ENCODE peak calls at places on chromosomes 1 and 21, in seven cellular contexts. N, C, L, I, D, Y and P are unnamed samples.

GRCh38 chr1:225963735-225964530 is 22.9 kb upstream of the LEFTY2 start:
- DNase-seq in N (no peak), C (no peak), D (no peak), I (no peak), Y (no peak), L (no peak), P (no peak)

GRCh38 chr1:99808391-99809115 is 41.6 kb upstream of the AGL start:
- DNase-seq in I (peak; percentile 91), C (peak; percentile 28), N (no peak), Y (peak; percentile 86), D (peak; percentile 44), L (no peak), P (no peak)

GRCh38 chr1:119188926-119189325 is 48.5 kb upstream of the WARS2 start:
- DNase-seq in D (no peak), Y (no peak), C (no peak), I (peak; percentile 1), L (no peak), N (no peak), P (no peak)

GRCh38 chr1:43554444-43554992 is 23.8 kb downstream of the PTPRF start:
- DNase-seq in N (no peak), C (no peak), D (peak; percentile 56), L (no peak), I (no peak), Y (no peak), P (no peak)

GRCh38 chr1:214957330-214958137 is 125.0 kb upstream of the KCNK2 start:
- DNase-seq in Y (peak; percentile 99), I (peak; percentile 98), D (no peak), L (no peak), C (no peak), N (no peak), P (no peak)

GRCh38 chr1:180563013-180563827 is 4.5 kb downstream of the OVAAL start:
- DNase-seq in C (peak; percentile 35), D (no peak), L (no peak), Y (no peak), I (peak; percentile 38), N (no peak), P (no peak)

GRCh38 chr1:214449371-214449770 is 102.0 kb downstream of the PTPN14 start:
- DNase-seq in Y (no peak), L (no peak), C (no peak), N (no peak), D (no peak), I (no peak), P (no peak)

GRCh38 chr1:176648556-176648955 is 185.6 kb downstream of the PAPPA2 start:
- DNase-seq in Y (no peak), C (no peak), N (no peak), L (no peak), D (no peak), I (no peak), P (no peak)

GRCh38 chr1:161885013-161885412 is 118.9 kb downstream of the ATF6 start:
- DNase-seq in I (peak; percentile 78), C (peak; percentile 28), N (peak; percentile 39), Y (peak; percentile 76), D (no peak), L (no peak), P (no peak)

GRCh38 chr1:179264506-179264905 is 29.1 kb upstream of the SOAT1 start:
- DNase-seq in D (no peak), Y (no peak), I (no peak), N (no peak), L (no peak), C (no peak), P (no peak)

GRCh38 chr1:109783436-109783835 is 19.7 kb upstream of the EPS8L3 start:
- DNase-seq in L (no peak), I (no peak), N (no peak), D (no peak), C (no peak), Y (no peak), P (no peak)

GRCh38 chr1:11071463-11072215 is 11.8 kb upstream of the SRM start:
- DNase-seq in D (no peak), L (no peak), Y (no peak), C (no peak), N (no peak), I (no peak), P (no peak)

GRCh38 chr1:1264868-1265272 is 8.8 kb downstream of the UBE2J2 start:
- DNase-seq in N (no peak), I (peak; percentile 98), Y (peak; percentile 98), L (no peak), D (no peak), C (no peak), P (no peak)

GRCh38 chr1:65002156-65002507 is 35.8 kb upstream of the JAK1 start:
- DNase-seq in N (no peak), I (no peak), C (no peak), L (no peak), Y (no peak), D (no peak), P (no peak)

GRCh38 chr1:11550664-11551283 is 71.8 kb downstream of the DISP3 start:
- DNase-seq in L (no peak), I (peak; percentile 33), Y (no peak), D (peak; percentile 82), N (no peak), C (peak; percentile 58), P (peak; percentile 87)

GRCh38 chr1:64537942-64538341 is 68.0 kb downstream of the CACHD1 start:
- DNase-seq in L (no peak), Y (no peak), N (no peak), D (no peak), C (no peak), I (no peak), P (no peak)

GRCh38 chr1:86872086-86872485 is 41.8 kb downstream of the SELENOF start:
- DNase-seq in L (no peak), I (peak; percentile 11), D (no peak), Y (no peak), C (no peak), N (no peak), P (no peak)

GRCh38 chr1:65372557-65372956 is 47.9 kb upstream of the LEPR start:
- DNase-seq in I (no peak), D (no peak), N (no peak), C (no peak), Y (no peak), L (no peak), P (no peak)

GRCh38 chr1:182189535-182190066 is 128.1 kb upstream of the ZNF648 start:
- DNase-seq in N (no peak), D (no peak), C (no peak), I (no peak), Y (no peak), L (no peak), P (no peak)

GRCh38 chr1:30403061-30403645 is 320.2 kb downstream of the MATN1 start:
- DNase-seq in N (no peak), L (no peak), Y (no peak), D (no peak), C (no peak), I (no peak), P (no peak)

GRCh38 chr21:46118305-46118870 is 20.5 kb downstream of the COL6A2 start:
- DNase-seq in I (no peak), Y (no peak), C (peak; percentile 5), N (no peak), L (peak; percentile 10), D (peak; percentile 3), P (peak; percentile 65)

GRCh38 chr1:18575620-18576019 is 55.0 kb upstream of the PAX7 start:
- DNase-seq in I (no peak), L (peak; percentile 41), Y (no peak), N (peak; percentile 39), C (no peak), D (peak; percentile 80), P (peak; percentile 80)

GRCh38 chr1:97920275-97920831 is 481 bp downstream of the DPYD start:
- DNase-seq in D (no peak), I (no peak), L (no peak), C (no peak), Y (no peak), N (peak; percentile 18), P (no peak)

GRCh38 chr1:217889401-217889800 is 258.3 kb downstream of the SPATA17 start:
- DNase-seq in N (no peak), Y (no peak), I (no peak), C (no peak), D (peak; percentile 77), L (no peak), P (no peak)
- TF ChIP-seq CTCF in N (no peak), Y (peak; percentile 10), I (peak; percentile 33), C (no peak), D (peak; percentile 38), L (no peak), P (peak; percentile 60)

DNA sequence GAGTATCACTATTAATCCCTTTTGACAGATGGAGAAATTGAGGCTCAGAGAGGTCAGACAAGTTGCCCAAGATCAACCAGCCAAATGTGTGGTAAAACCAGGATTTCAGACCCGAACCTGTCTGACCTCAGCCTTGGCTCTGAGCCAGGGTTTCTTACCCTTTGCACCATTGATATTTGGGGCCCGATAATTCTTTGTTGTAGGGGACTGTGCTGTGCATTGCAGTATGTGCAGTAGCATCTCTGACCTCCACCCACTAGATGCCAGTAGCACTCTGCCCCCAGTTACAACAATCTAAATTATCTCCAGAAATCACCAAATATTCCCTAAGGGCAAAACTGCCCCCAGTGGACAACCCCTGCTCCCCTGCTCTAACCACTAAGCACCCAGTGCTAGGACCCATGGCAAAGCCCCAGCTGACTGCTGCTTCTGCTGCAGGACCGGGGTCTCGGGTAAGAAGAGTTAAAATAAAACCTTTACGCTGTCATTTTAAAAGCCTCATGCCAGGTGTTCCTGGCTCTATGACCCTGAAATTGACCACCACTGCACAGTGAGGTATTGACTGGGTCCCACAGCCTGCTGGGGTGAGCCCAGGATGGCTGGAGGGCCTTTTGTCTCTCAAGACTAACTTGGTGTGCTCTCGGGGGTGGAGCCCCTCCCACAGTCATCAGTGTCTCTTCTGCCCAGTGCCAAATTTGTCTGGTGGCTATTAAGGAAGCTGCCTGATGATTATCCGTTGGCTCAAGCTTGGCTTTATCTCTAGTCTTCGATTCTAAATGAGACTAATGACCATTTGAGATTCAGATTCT is 5.6 kb upstream of the MAN1C1 start:
- DNase-seq in C (no peak), I (no peak), D (no peak), N (no peak), L (no peak), Y (no peak), P (peak; percentile 42)
- TF ChIP-seq CTCF in C (no peak), I (peak; percentile 56), D (no peak), N (peak; percentile 22), L (no peak), Y (peak; percentile 52), P (no peak)

GRCh38 chr1:70221241-70222077 is at the start of gene SRSF11:
- DNase-seq in Y (peak; percentile 45), C (peak; percentile 96), I (peak; percentile 78), D (peak; percentile 99), L (peak; percentile 88), N (peak; percentile 96), P (peak; percentile 98)
- TF ChIP-seq CTCF in Y (no peak), C (no peak), I (peak; percentile 9), D (no peak), L (no peak), N (no peak), P (peak; percentile 44)

DNA sequence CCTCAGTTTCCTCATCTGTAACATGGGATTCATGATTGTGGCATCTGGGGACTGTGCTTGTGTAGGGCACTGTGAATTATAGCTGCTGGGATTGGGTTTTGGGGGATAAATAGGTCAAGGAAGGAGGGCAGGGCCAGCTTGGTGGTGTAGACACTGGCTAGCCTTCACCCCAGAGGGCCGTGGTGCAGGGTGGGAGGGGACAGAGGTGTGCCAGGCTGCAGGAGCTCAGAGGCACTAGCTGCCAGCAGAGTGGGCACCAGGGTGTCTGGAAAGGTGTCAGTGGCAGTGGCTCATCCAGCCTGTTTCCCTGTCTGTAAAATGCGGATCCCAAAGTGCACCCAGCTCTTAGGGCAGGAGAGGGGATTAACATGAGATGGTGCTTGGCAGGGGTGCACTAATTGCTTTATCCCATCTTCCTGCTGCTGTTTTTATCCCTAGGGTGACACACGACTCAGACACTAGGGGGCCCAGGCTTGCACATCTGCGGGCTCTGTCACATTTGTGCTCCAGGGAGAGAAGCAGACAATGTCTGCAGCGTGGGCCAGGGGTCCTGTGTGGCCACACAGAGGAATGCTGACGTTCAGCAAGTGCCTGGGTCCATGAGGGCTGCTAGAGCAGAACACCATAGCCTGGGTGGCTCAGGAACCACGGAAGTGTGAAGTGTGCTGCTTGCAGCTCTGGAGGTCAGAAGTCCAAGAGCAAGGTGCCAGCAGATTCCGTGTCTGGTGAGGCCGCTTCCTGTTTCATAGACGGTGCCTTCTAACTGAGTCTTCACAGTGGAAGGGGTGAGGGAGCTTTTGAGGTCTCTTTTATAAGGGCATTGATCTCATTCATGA is 19.3 kb downstream of the OBSCN start:
- DNase-seq in Y (no peak), D (no peak), I (no peak), N (no peak), C (no peak), L (no peak), P (peak; percentile 64)
- TF ChIP-seq CTCF in Y (peak; percentile 36), D (peak; percentile 27), I (peak; percentile 42), N (no peak), C (peak; percentile 6), L (no peak), P (peak; percentile 43)